ENCODE peak calls at places on chromosomes 13 and 19, in six cellular contexts. One of them, this sample, is unnamed.

GRCh38 chr13:33518442-33518841 is 232.9 kb upstream of the STARD13 start:
- DNase-seq in uterus: no peak
- DNase-seq in IMR-90: no peak
- DNase-seq in prostate gland: no peak
- DNase-seq in GM23338: no peak
- DNase-seq in transverse colon: no peak
- DNase-seq in this sample: no peak

GRCh38 chr19:51123381-51124186 is 1.1 kb upstream of the SIGLEC9 start:
- DNase-seq in uterus: no peak
- DNase-seq in IMR-90: no peak
- DNase-seq in prostate gland: no peak
- DNase-seq in GM23338: no peak
- DNase-seq in transverse colon: peak
- DNase-seq in this sample: no peak

GRCh38 chr13:44188257-44188656 is 185.4 kb upstream of the SERP2 start:
- DNase-seq in uterus: no peak
- DNase-seq in IMR-90: peak
- DNase-seq in prostate gland: no peak
- DNase-seq in GM23338: no peak
- DNase-seq in transverse colon: no peak
- DNase-seq in this sample: no peak

GRCh38 chr13:78323848-78324247 is 279.5 kb downstream of the POU4F1 start:
- DNase-seq in uterus: no peak
- DNase-seq in IMR-90: no peak
- DNase-seq in prostate gland: no peak
- DNase-seq in GM23338: no peak
- DNase-seq in transverse colon: no peak
- DNase-seq in this sample: no peak

GRCh38 chr19:35560271-35560670 is 3.2 kb downstream of the ATP4A start:
- DNase-seq in uterus: no peak
- DNase-seq in IMR-90: no peak
- DNase-seq in prostate gland: no peak
- DNase-seq in GM23338: no peak
- DNase-seq in transverse colon: no peak
- DNase-seq in this sample: no peak

GRCh38 chr13:70814684-70815083 is 706.4 kb upstream of the KLHL1 start:
- DNase-seq in uterus: no peak
- DNase-seq in IMR-90: no peak
- DNase-seq in prostate gland: no peak
- DNase-seq in GM23338: no peak
- DNase-seq in transverse colon: no peak
- DNase-seq in this sample: no peak

GRCh38 chr13:74287672-74288169 is 153.5 kb upstream of the KLF12 start:
- DNase-seq in uterus: peak
- DNase-seq in IMR-90: peak
- DNase-seq in prostate gland: peak
- DNase-seq in GM23338: peak
- DNase-seq in transverse colon: peak
- DNase-seq in this sample: peak

GRCh38 chr13:46575843-46576242 is 22.9 kb downstream of the LRCH1 start:
- DNase-seq in uterus: no peak
- DNase-seq in IMR-90: peak
- DNase-seq in prostate gland: no peak
- DNase-seq in GM23338: no peak
- DNase-seq in transverse colon: no peak
- DNase-seq in this sample: no peak

GRCh38 chr19:40744554-40745401 is 5.5 kb downstream of the ACTMAP start:
- DNase-seq in uterus: no peak
- DNase-seq in IMR-90: no peak
- DNase-seq in prostate gland: no peak
- DNase-seq in GM23338: peak
- DNase-seq in transverse colon: no peak
- DNase-seq in this sample: no peak

GRCh38 chr19:18879579-18880373 is 16.2 kb downstream of the CERS1 start:
- DNase-seq in uterus: no peak
- DNase-seq in IMR-90: no peak
- DNase-seq in prostate gland: no peak
- DNase-seq in GM23338: peak
- DNase-seq in transverse colon: peak
- DNase-seq in this sample: peak

GRCh38 chr13:75636339-75637095 is 387 bp downstream of the LMO7 start:
- DNase-seq in uterus: peak
- DNase-seq in IMR-90: peak
- DNase-seq in prostate gland: no peak
- DNase-seq in GM23338: peak
- DNase-seq in transverse colon: peak
- DNase-seq in this sample: peak

GRCh38 chr19:51020988-51021651 is 1.6 kb upstream of the KLK10 start:
- DNase-seq in uterus: no peak
- DNase-seq in IMR-90: peak
- DNase-seq in prostate gland: peak
- DNase-seq in GM23338: peak
- DNase-seq in transverse colon: no peak
- DNase-seq in this sample: peak

GRCh38 chr19:55310498-55310897 is 14.6 kb downstream of the TMEM150B start:
- DNase-seq in uterus: no peak
- DNase-seq in IMR-90: no peak
- DNase-seq in prostate gland: no peak
- DNase-seq in GM23338: no peak
- DNase-seq in transverse colon: no peak
- DNase-seq in this sample: no peak

GRCh38 chr19:55314396-55314795 is 10.7 kb downstream of the TMEM150B start:
- DNase-seq in uterus: no peak
- DNase-seq in IMR-90: no peak
- DNase-seq in prostate gland: no peak
- DNase-seq in GM23338: no peak
- DNase-seq in transverse colon: no peak
- DNase-seq in this sample: no peak

GRCh38 chr19:55311397-55311796 is 13.7 kb downstream of the TMEM150B start:
- DNase-seq in uterus: no peak
- DNase-seq in IMR-90: no peak
- DNase-seq in prostate gland: no peak
- DNase-seq in GM23338: no peak
- DNase-seq in transverse colon: no peak
- DNase-seq in this sample: no peak

GRCh38 chr19:55311797-55312196 is 13.3 kb downstream of the TMEM150B start:
- DNase-seq in uterus: no peak
- DNase-seq in IMR-90: no peak
- DNase-seq in prostate gland: no peak
- DNase-seq in GM23338: no peak
- DNase-seq in transverse colon: no peak
- DNase-seq in this sample: no peak

GRCh38 chr19:55312621-55313117 is 12.5 kb downstream of the TMEM150B start:
- DNase-seq in uterus: no peak
- DNase-seq in IMR-90: no peak
- DNase-seq in prostate gland: no peak
- DNase-seq in GM23338: peak
- DNase-seq in transverse colon: no peak
- DNase-seq in this sample: no peak
- TF ChIP-seq CTCF in uterus: no peak
- TF ChIP-seq CTCF in IMR-90: no peak
- TF ChIP-seq CTCF in prostate gland: no peak
- TF ChIP-seq CTCF in GM23338: no peak
- TF ChIP-seq CTCF in transverse colon: no peak
- TF ChIP-seq CTCF in this sample: no peak

GRCh38 chr19:13008926-13009787 is 13.9 kb downstream of the NFIX start:
- DNase-seq in uterus: no peak
- DNase-seq in IMR-90: no peak
- DNase-seq in prostate gland: no peak
- DNase-seq in GM23338: peak
- DNase-seq in transverse colon: no peak
- DNase-seq in this sample: no peak
- H3K4me3 ChIP-seq in uterus: no peak
- H3K4me3 ChIP-seq in IMR-90: no peak
- H3K4me3 ChIP-seq in prostate gland: no peak
- H3K4me3 ChIP-seq in GM23338: no peak
- H3K4me3 ChIP-seq in transverse colon: no peak
- H3K4me3 ChIP-seq in this sample: no peak

GRCh38 chr13:113996912-113997745 is 23.3 kb upstream of the C13orf46 start:
- DNase-seq in uterus: no peak
- DNase-seq in IMR-90: no peak
- DNase-seq in prostate gland: no peak
- DNase-seq in GM23338: no peak
- DNase-seq in transverse colon: no peak
- DNase-seq in this sample: no peak
- H3K27ac ChIP-seq in uterus: no peak
- H3K27ac ChIP-seq in IMR-90: peak
- H3K27ac ChIP-seq in prostate gland: no peak
- H3K27ac ChIP-seq in GM23338: no peak
- H3K27ac ChIP-seq in transverse colon: peak
- H3K27ac ChIP-seq in this sample: no peak

DNA sequence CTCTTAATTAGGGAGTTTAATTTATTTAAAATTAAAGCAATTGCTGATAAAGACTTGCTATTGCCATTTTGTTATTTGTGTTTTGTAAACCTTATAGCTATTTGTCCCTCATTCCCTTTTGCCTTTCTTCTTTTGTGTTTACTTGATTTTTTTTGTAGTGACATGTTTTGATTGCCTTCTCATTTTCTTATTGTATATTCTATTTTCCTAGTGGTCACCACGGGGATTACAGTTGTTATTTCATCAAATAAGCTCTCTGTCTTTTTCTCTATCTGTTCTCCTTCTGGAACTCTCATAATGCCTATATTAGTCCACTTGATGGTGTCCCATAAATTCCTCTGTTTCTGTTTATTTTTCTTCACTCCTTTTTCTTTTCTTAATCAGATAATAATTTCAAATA is 64.4 kb upstream of the FRY start:
- DNase-seq in uterus: no peak
- DNase-seq in IMR-90: no peak
- DNase-seq in prostate gland: no peak
- DNase-seq in GM23338: peak
- DNase-seq in transverse colon: no peak
- DNase-seq in this sample: no peak
- TF ChIP-seq CTCF in uterus: no peak
- TF ChIP-seq CTCF in IMR-90: no peak
- TF ChIP-seq CTCF in prostate gland: peak
- TF ChIP-seq CTCF in GM23338: no peak
- TF ChIP-seq CTCF in transverse colon: no peak
- TF ChIP-seq CTCF in this sample: no peak

DNA sequence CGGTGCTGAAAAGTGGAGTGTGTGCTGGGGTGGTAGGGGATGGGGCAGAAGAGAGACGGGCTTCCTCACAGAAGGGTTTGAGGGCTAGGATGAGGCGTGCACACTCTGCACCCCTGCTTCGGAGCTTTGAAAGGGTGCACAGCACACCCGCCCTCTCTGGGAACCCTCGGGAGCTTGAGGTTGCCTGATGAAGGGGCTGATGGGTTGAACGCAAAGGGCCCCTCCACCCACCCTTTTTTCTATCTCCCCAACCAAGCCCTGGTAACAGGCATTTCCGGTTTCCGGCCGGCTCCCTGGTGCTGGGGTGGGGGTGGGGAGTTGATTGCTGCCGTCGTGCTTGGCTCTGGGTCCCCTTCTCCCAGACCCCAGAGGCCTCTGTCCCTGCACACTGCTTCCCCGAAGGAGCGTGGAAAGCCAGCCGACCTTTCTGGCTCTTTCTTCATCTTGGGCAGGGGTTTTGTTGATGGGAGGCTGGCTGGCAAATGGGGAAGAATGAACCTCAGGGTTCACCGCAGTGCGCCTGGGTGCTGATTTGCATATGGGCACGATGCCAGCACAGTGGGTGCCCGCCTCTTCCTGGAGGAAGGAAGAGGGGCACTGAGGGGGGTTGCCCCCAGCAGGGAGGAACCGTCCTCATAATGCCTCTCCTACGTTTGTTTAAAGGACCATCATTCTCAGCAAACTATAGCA is 29.0 kb downstream of the VAV1 start:
- DNase-seq in uterus: peak
- DNase-seq in IMR-90: no peak
- DNase-seq in prostate gland: peak
- DNase-seq in GM23338: peak
- DNase-seq in transverse colon: peak
- DNase-seq in this sample: peak
- H3K4me3 ChIP-seq in uterus: no peak
- H3K4me3 ChIP-seq in IMR-90: no peak
- H3K4me3 ChIP-seq in prostate gland: no peak
- H3K4me3 ChIP-seq in GM23338: peak
- H3K4me3 ChIP-seq in transverse colon: peak
- H3K4me3 ChIP-seq in this sample: no peak

DNA sequence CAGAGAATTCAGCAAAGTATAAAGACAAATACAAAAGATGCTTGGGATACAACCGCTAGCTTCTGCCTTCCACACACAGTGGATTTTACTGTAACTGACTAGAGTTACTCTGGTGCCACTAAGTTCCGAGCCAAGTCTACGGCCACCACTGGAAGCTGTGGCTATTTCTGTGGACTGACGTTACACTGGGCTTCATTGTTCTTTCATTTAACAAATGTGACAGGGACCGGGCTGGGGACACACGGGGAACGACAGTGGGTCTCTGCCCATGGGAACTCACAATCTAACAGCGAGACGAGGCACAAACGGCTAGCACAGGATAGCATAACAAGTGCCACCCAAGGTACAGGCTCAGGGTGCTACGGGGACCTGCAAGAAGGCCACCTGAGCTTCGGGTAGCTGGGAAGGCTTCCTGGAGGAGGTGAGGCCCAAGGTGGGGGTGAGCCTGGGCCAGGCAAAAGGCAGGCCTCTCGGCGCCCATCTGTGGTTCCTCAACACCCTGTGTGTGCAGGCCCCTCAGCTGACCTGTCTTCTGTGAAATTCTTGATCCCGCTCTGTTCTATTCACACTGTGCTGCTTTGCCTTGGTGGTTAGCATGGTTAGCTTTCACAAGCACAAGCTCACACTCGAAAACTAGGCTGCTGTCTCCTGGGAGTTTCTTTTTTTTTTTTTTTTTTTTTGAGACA is 10.3 kb upstream of the IL4I1 start:
- DNase-seq in uterus: no peak
- DNase-seq in IMR-90: no peak
- DNase-seq in prostate gland: no peak
- DNase-seq in GM23338: no peak
- DNase-seq in transverse colon: no peak
- DNase-seq in this sample: no peak
- H3K27ac ChIP-seq in uterus: no peak
- H3K27ac ChIP-seq in IMR-90: no peak
- H3K27ac ChIP-seq in prostate gland: no peak
- H3K27ac ChIP-seq in GM23338: no peak
- H3K27ac ChIP-seq in transverse colon: no peak
- H3K27ac ChIP-seq in this sample: no peak

GRCh38 chr13:30752201-30752797 is 17.0 kb downstream of the ALOX5AP start:
- DNase-seq in uterus: no peak
- DNase-seq in IMR-90: peak
- DNase-seq in prostate gland: no peak
- DNase-seq in GM23338: no peak
- DNase-seq in transverse colon: no peak
- DNase-seq in this sample: peak
- TF ChIP-seq CTCF in uterus: no peak
- TF ChIP-seq CTCF in IMR-90: no peak
- TF ChIP-seq CTCF in prostate gland: no peak
- TF ChIP-seq CTCF in GM23338: no peak
- TF ChIP-seq CTCF in transverse colon: no peak
- TF ChIP-seq CTCF in this sample: no peak

GRCh38 chr13:97977982-97978381 is 24.5 kb downstream of the IPO5 start:
- DNase-seq in uterus: no peak
- DNase-seq in IMR-90: no peak
- DNase-seq in prostate gland: no peak
- DNase-seq in GM23338: no peak
- DNase-seq in transverse colon: no peak
- DNase-seq in this sample: no peak
- H3K4me3 ChIP-seq in uterus: no peak
- H3K4me3 ChIP-seq in IMR-90: peak
- H3K4me3 ChIP-seq in prostate gland: no peak
- H3K4me3 ChIP-seq in GM23338: peak
- H3K4me3 ChIP-seq in transverse colon: no peak
- H3K4me3 ChIP-seq in this sample: peak